ENCODE peak calls at places on chromosomes 16 and 17, in five cellular contexts. O is breast epithelium, J is PC-3, W is GM23338, Z is pancreas. N is an unnamed sample. For H3K36me3, the result is how much of the 10 kb centered on the place peaks cover.

GRCh38 chr17:31147507-31148202 is 52.9 kb downstream of the NF1 start:
- DNase-seq in O (no peak), J (no peak), W (no peak), Z (no peak), N (no peak)

GRCh38 chr17:34567665-34568064 is 11.7 kb upstream of the TMEM132E start:
- DNase-seq in O (no peak), J (no peak), W (peak), Z (no peak), N (no peak)

GRCh38 chr17:13671771-13672170 is 70.0 kb upstream of the HS3ST3A1 start:
- DNase-seq in O (no peak), J (peak), W (peak), Z (no peak), N (no peak)

GRCh38 chr16:84514874-84515835 is 10.7 kb upstream of the MEAK7 start:
- DNase-seq in O (no peak), J (no peak), W (no peak), Z (no peak), N (peak)

GRCh38 chr17:77736721-77737120 is 221.8 kb upstream of the TNRC6C start:
- DNase-seq in O (no peak), J (no peak), W (no peak), Z (no peak), N (peak)

GRCh38 chr16:70396209-70396904 is 42.5 kb downstream of the ST3GAL2 start:
- DNase-seq in O (no peak), J (no peak), W (no peak), Z (no peak), N (no peak)

GRCh38 chr17:66775262-66775661 is 59.7 kb upstream of the CACNG5 start:
- DNase-seq in O (no peak), J (no peak), W (no peak), Z (no peak), N (no peak)

GRCh38 chr17:72273301-72274056 is 152.7 kb downstream of the SOX9 start:
- DNase-seq in O (no peak), J (peak), W (no peak), Z (no peak), N (no peak)

GRCh38 chr17:59893617-59894100 is 738 bp downstream of the RPS6KB1 start:
- DNase-seq in O (no peak), J (peak), W (peak), Z (no peak), N (no peak)

GRCh38 chr17:16282522-16282921 is 65.5 kb downstream of the PIGL start:
- DNase-seq in O (no peak), J (peak), W (no peak), Z (no peak), N (no peak)

GRCh38 chr17:3602499-3602898 is 6.7 kb downstream of the TRPV1 start:
- DNase-seq in O (no peak), J (no peak), W (peak), Z (no peak), N (no peak)

GRCh38 chr17:83057397-83057761 is 22.0 kb upstream of the METRNL start:
- DNase-seq in O (no peak), J (no peak), W (no peak), Z (peak), N (no peak)

GRCh38 chr16:19139436-19140091 is 25.8 kb downstream of the ITPRIPL2 start:
- DNase-seq in O (no peak), J (no peak), W (no peak), Z (no peak), N (no peak)

GRCh38 chr16:50004239-50004638 is 20.8 kb upstream of the CNEP1R1 start:
- DNase-seq in O (no peak), J (no peak), W (no peak), Z (no peak), N (no peak)

GRCh38 chr16:31168848-31169247 is 11.1 kb upstream of the FUS start:
- DNase-seq in O (no peak), J (peak), W (no peak), Z (no peak), N (no peak)

GRCh38 chr16:69535123-69536050 is 30.4 kb upstream of the NFAT5 start:
- DNase-seq in O (no peak), J (no peak), W (no peak), Z (no peak), N (no peak)

GRCh38 chr17:81342062-81342699 is 47.1 kb upstream of the SLC38A10 start:
- DNase-seq in O (no peak), J (peak), W (no peak), Z (no peak), N (no peak)

GRCh38 chr16:86718118-86718517 is 139.8 kb downstream of the FOXL1 start:
- DNase-seq in O (no peak), J (peak), W (no peak), Z (no peak), N (no peak)

GRCh38 chr16:9525037-9525436 is 433.6 kb downstream of the HAPSTR1 start:
- DNase-seq in O (no peak), J (no peak), W (no peak), Z (no peak), N (no peak)

GRCh38 chr16:9360075-9360474 is 268.6 kb downstream of the HAPSTR1 start:
- DNase-seq in O (no peak), J (no peak), W (no peak), Z (no peak), N (no peak)

GRCh38 chr17:4764612-4765011 is 7.1 kb upstream of the TM4SF5 start:
- DNase-seq in O (no peak), J (no peak), W (no peak), Z (no peak), N (no peak)

GRCh38 chr16:661184-661821 is 6.6 kb upstream of the RHOT2 start:
- DNase-seq in O (no peak), J (no peak), W (no peak), Z (no peak), N (no peak)

GRCh38 chr16:660132-660458 is 7.8 kb upstream of the RHOT2 start:
- DNase-seq in O (no peak), J (no peak), W (no peak), Z (no peak), N (no peak)

GRCh38 chr16:659618-660017 is 8.3 kb upstream of the RHOT2 start:
- DNase-seq in O (no peak), J (no peak), W (no peak), Z (no peak), N (no peak)

GRCh38 chr16:662095-662494 is 5.8 kb upstream of the RHOT2 start:
- DNase-seq in O (no peak), J (no peak), W (no peak), Z (no peak), N (no peak)

GRCh38 chr16:660459-661183 is 7.3 kb upstream of the RHOT2 start:
- DNase-seq in O (peak), J (peak), W (peak), Z (peak), N (peak)
- TF ChIP-seq CTCF in O (no peak), J (peak), W (peak), Z (peak), N (no peak)

DNA sequence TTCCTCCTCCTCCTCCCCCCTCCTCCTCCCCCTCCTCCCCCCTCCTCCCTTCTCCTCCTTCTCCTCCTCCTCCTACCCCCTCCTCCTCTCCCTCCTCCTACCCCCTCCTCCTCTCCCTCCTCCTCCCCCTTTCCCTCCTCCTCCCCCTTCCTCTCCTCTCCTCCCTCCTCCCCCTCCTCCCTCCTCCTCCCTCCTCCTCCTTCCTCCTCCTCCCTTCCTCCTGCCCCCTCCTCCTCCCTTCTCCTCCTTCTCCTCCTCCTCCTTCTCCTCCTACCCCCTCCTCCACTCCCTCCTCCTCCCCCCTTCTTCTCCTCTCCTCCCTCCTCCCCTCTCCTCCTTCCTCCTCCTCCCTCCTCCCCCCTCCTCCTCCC is 6.6 kb upstream of the PDP2 start:
- DNase-seq in O (no peak), J (no peak), W (peak), Z (no peak), N (no peak)
- H3K27ac ChIP-seq in O (peak), J (no peak), W (no peak), Z (no peak), N (no peak)

DNA sequence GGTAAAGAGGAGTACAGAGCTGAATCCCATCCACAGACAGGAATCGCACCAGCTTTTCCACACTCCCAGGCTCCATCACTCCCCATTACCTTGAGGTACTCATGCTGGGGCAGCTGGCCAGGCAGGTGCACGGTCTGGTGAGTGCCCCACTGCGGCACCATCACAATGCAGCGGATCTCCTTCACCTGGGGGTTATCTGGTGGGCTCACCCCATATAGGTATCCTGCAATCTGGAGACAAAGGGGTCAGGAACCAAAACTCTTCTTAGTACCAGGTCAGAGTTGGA is 1.8 kb upstream of the RILP start:
- DNase-seq in O (no peak), J (no peak), W (no peak), Z (no peak), N (no peak)
- H3K36me3 ChIP-seq in O (under half), J (under half), W (half or more), Z (half or more), N (half or more)

DNA sequence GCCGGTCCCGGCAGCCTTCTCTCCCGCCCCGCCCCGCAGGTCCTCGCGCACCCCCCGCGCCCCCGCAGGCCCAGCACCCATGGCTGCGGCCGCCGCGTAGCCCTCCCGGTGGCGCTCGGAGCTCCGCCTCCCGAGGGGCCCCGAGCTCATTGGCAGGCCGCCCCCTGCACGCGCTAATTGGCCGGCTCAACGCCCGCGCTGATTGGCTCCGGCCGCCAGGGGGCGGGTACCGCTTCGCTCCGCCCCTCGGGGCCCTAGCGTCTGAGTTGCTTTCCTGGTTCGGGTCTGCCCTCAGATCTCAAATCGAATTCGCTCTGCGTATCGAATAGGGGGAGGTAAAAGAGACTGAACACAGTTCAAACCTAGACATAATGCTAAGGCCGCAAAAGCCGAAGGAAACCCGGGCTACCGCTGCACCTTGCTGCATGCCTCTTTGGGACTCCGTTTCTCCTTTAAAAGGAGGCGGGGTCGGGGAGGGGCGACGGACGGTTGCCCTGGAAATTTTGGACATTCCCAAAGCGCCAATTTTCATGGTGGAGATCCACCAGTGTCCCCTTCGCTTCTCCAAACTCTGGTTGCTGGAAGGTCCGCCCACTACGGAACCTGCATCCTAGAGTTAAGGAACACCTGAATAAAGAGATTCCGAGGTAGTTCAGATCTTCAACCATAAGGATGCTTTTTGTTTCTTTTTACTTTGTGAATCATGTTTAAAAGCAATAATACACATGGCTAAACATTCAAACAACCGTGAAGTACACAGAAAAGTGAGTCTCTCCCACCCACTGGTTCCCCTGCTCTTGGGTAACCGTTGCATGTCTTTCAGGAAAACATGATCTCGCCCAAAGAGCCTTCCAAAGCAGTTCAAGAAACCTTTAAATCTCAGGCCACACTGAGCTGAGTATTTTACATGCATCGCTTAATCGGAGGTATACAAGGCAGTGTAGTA is at the start of gene DEXI:
- DNase-seq in O (peak), J (peak), W (peak), Z (peak), N (peak)
- TF ChIP-seq CTCF in O (peak), J (no peak), W (no peak), Z (peak), N (no peak)

DNA sequence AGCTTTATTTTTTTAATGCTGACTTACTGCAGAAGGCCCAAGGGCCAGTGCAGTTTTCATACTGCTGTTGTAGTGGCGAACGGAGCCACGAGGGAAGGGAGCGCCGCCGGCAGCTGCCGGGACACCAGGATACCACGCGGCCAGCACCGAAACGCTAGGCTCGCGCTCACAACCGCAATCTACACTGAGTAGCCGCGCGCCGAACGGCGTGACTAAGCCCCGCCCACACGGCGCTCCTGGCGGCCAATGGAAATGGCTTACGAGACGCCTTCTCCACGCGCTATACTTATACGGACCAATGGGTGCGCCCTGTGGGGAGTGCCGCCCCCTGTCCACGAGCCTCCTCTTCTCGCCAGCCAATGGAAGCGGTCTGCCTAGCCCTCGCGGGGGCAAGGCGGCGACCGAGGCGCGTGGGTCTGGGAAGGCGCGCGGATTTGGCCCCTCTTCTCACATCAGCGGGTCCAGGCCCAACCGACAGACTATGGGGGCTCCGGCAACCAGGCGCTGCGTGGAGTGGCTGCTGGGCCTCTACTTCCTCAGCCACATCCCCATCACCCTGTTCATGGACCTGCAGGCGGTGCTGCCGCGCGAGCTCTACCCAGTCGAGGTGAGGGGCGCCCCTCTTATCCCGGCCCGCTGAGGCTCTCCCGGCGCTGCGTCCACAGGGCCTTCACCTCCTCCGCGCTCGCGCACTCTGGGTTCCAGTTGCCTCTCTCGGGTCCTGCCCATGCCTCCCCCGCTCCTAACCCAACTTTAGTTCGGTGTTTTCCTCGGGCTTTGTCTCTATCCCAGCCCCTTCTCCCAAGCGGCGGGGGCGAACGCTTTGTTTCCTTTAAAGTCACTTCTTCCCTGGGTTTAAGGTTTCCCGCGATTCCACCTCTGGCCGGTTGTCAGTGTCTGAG is at the start of gene TMEM97:
- DNase-seq in O (peak), J (peak), W (peak), Z (peak), N (peak)
- H3K27ac ChIP-seq in O (peak), J (peak), W (peak), Z (peak), N (peak)

GRCh38 chr17:76049239-76049638 is 22.1 kb upstream of the EVPL start:
- DNase-seq in O (no peak), J (no peak), W (no peak), Z (no peak), N (no peak)

GRCh38 chr17:76051071-76051467 is 21.2 kb downstream of the SRP68 start:
- DNase-seq in O (no peak), J (peak), W (no peak), Z (no peak), N (no peak)

GRCh38 chr17:76048025-76048605 is 21.0 kb upstream of the EVPL start:
- DNase-seq in O (no peak), J (no peak), W (no peak), Z (no peak), N (no peak)

GRCh38 chr17:76050226-76051070 is 21.9 kb downstream of the SRP68 start:
- DNase-seq in O (no peak), J (no peak), W (no peak), Z (no peak), N (no peak)

GRCh38 chr17:76048711-76049110 is 21.6 kb upstream of the EVPL start:
- DNase-seq in O (no peak), J (peak), W (peak), Z (no peak), N (no peak)
- H3K36me3 ChIP-seq in O (under half), J (half or more), W (under half), Z (under half), N (half or more)